ENCODE peak calls at places on chromosomes 7 and 10, in six cellular contexts. G is thyroid gland, T is HFF-Myc, S is epithelial cell of proximal tubule, N is stomach, D is left ventricle myocardium inferior. R is an unnamed sample.

GRCh38 chr7:1951600-1951999 is 281.1 kb downstream of the MAD1L1 start:
- DNase-seq in G (no peak), T (no peak), S (no peak), N (no peak), D (peak), R (no peak)

GRCh38 chr10:17841055-17841454 is 31.9 kb downstream of the MRC1 start:
- DNase-seq in G (no peak), T (no peak), S (no peak), N (no peak), D (no peak), R (peak)

GRCh38 chr7:49773939-49774458 is 561 bp downstream of the VWC2 start:
- DNase-seq in G (peak), T (no peak), S (no peak), N (no peak), D (no peak), R (no peak)

GRCh38 chr7:17069146-17069545 is 187.4 kb upstream of the AGR3 start:
- DNase-seq in G (no peak), T (no peak), S (no peak), N (no peak), D (no peak), R (no peak)

GRCh38 chr10:71845410-71846406 is 5.3 kb downstream of the PSAP start:
- DNase-seq in G (no peak), T (no peak), S (no peak), N (no peak), D (no peak), R (peak)

GRCh38 chr10:8146650-8147049 is 92.2 kb downstream of the GATA3 start:
- DNase-seq in G (no peak), T (no peak), S (no peak), N (no peak), D (no peak), R (no peak)

GRCh38 chr10:72379776-72380175 is 25.1 kb upstream of the DNAJB12 start:
- DNase-seq in G (no peak), T (no peak), S (no peak), N (no peak), D (no peak), R (no peak)

GRCh38 chr10:43735907-43736306 is 87.2 kb upstream of the ZNF32 start:
- DNase-seq in G (no peak), T (no peak), S (no peak), N (no peak), D (no peak), R (peak)

GRCh38 chr10:34941471-34942357 is 126.6 kb upstream of the PARD3 start:
- DNase-seq in G (no peak), T (no peak), S (no peak), N (no peak), D (no peak), R (no peak)

GRCh38 chr10:12299222-12299973 is 49.9 kb upstream of the CAMK1D start:
- DNase-seq in G (peak), T (no peak), S (no peak), N (peak), D (no peak), R (no peak)

GRCh38 chr7:157139142-157140117 is 704 bp downstream of the UBE3C start:
- DNase-seq in G (peak), T (no peak), S (no peak), N (peak), D (peak), R (peak)

GRCh38 chr7:128446306-128446705 is 9.4 kb upstream of the HILPDA start:
- DNase-seq in G (no peak), T (no peak), S (no peak), N (no peak), D (no peak), R (no peak)

GRCh38 chr7:96719164-96719563 is 9.5 kb upstream of the SEM1 start:
- DNase-seq in G (no peak), T (no peak), S (no peak), N (no peak), D (no peak), R (no peak)

GRCh38 chr10:103791291-103791690 is 64.1 kb downstream of the SH3PXD2A start:
- DNase-seq in G (no peak), T (no peak), S (no peak), N (no peak), D (peak), R (no peak)

GRCh38 chr7:106022193-106022821 is 59.2 kb downstream of the CDHR3 start:
- DNase-seq in G (peak), T (no peak), S (no peak), N (peak), D (no peak), R (no peak)

GRCh38 chr10:48599830-48600134 is 5.1 kb downstream of the ARHGAP22 start:
- DNase-seq in G (no peak), T (no peak), S (no peak), N (no peak), D (no peak), R (peak)

GRCh38 chr7:17830206-17830605 is 110.1 kb downstream of the SNX13 start:
- DNase-seq in G (no peak), T (no peak), S (no peak), N (no peak), D (no peak), R (peak)

GRCh38 chr7:20440472-20441105 is 109.9 kb downstream of the ITGB8 start:
- DNase-seq in G (peak), T (peak), S (no peak), N (peak), D (no peak), R (peak)

DNA sequence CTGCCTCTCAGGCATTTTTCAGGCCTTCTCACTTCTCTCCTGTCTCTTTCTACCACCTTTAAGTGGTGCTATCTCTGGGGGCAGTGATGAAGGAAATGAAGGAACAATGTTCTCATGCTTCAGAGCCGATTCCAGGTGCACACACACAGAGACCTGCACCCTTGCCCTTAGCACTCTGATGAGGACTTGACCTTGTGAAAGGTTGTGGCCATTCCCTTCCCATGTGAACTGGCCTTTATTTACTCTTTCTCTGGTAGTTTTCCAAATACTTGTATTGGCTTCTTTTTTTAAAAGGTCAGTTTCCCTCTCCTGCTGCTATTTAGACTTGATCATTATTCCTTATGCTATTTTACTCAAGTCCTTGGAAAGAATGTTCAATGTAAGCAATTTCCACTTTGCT is 188.6 kb downstream of the MDFIC start:
- DNase-seq in G (no peak), T (no peak), S (no peak), N (peak), D (no peak), R (no peak)
- TF ChIP-seq CTCF in G (no peak), T (no peak), S (no peak), N (no peak), D (no peak), R (no peak)

GRCh38 chr7:158585721-158586498 is 1.7 kb downstream of the PTPRN2 start:
- DNase-seq in G (no peak), T (no peak), S (no peak), N (peak), D (no peak), R (no peak)
- H3K4me3 ChIP-seq in G (no peak), T (no peak), S (no peak), N (peak), D (peak), R (no peak)

DNA sequence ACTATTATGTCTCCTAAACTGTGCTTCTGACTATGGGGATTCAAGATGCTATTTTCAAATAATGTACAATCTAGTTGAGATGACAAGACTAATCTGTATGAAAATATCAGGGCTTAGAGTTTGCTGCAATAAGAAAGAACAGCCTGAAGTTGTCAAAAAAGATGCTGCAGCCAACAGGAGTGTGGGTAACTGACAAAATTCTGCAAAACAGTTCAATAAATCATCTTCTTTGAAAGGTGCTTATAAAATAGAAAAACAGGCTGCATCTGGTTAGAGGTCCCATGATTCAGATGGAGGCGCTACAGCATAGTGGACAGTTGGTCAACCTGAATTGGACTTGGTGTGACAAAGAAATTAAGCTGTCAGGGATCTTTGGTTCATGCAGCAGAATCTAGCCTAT is 511.0 kb downstream of the XPNPEP1 start:
- DNase-seq in G (no peak), T (no peak), S (no peak), N (no peak), D (no peak), R (no peak)
- TF ChIP-seq CTCF in G (no peak), T (no peak), S (no peak), N (no peak), D (no peak), R (no peak)

GRCh38 chr10:89416465-89416864 is 2.1 kb downstream of the IFIT5 start:
- DNase-seq in G (no peak), T (no peak), S (no peak), N (no peak), D (no peak), R (no peak)

GRCh38 chr10:89414146-89414878 is at the start of gene IFIT5:
- DNase-seq in G (peak), T (no peak), S (no peak), N (peak), D (peak), R (peak)

GRCh38 chr10:89414879-89415821 is 782 bp downstream of the IFIT5 start:
- DNase-seq in G (peak), T (no peak), S (no peak), N (peak), D (peak), R (peak)

DNA sequence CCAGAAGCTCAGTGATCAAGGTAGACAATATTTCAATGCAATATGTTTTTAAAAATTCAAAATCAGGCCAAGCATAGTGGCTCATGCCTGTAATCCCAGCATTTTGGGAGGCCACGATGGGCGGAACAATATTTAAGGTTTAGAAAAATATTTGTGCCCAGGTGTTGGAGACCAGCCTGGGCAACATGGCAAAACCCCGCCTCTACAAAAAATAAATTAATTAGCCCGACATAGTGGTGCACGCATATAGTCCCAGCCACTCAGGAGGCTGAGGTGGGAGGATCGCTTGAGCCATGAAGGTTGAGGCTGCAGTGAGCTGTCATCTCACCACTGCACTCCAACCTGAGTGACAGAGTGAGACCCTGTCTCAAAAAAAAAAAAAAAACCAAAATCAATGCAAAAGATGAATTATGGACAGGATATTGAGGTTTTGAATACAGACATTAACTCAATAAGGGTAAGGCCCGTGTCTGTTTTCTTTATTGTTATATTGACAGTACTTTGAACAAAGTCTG is 913 bp upstream of the IFIT5 start:
- DNase-seq in G (no peak), T (no peak), S (no peak), N (no peak), D (no peak), R (no peak)
- H3K4me3 ChIP-seq in G (no peak), T (peak), S (peak), N (peak), D (peak), R (peak)

GRCh38 chr7:152030561-152030960 is 5.1 kb downstream of the GALNT11 start:
- DNase-seq in G (no peak), T (no peak), S (no peak), N (no peak), D (no peak), R (no peak)

GRCh38 chr7:152025937-152026890 is 740 bp downstream of the GALNT11 start:
- DNase-seq in G (no peak), T (no peak), S (no peak), N (no peak), D (no peak), R (no peak)

GRCh38 chr7:152025077-152025936 is at the start of gene GALNT11:
- DNase-seq in G (peak), T (peak), S (no peak), N (peak), D (peak), R (peak)
- TF ChIP-seq CTCF in G (no peak), T (peak), S (peak), N (peak), D (peak), R (no peak)

GRCh38 chr7:43823941-43824340 is 45.4 kb downstream of the MRPS24 start:
- DNase-seq in G (no peak), T (no peak), S (no peak), N (no peak), D (no peak), R (no peak)

GRCh38 chr7:43824963-43825362 is 44.4 kb downstream of the MRPS24 start:
- DNase-seq in G (no peak), T (no peak), S (no peak), N (no peak), D (no peak), R (peak)

DNA sequence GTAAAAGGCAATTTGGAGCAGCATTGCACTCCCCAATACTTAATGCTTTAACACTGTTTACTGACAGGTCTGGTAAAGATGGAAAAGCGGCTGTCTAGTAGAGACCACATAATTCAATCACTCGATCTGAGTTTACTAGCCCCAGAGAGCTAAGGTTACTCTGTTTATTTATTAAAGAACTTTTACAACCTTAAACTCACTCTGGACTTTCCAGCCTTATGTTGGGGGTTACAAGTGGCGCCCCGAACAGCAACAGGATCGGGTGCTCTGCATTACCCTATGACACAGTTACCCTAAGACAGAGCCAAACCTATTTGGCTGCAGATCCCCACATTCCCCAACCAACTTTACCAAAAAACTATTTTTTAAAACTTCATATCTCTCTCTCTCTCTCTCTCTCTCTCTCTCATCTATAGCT is 43.9 kb downstream of the MRPS24 start:
- DNase-seq in G (no peak), T (no peak), S (no peak), N (no peak), D (no peak), R (no peak)
- H3K4me3 ChIP-seq in G (no peak), T (no peak), S (no peak), N (no peak), D (no peak), R (no peak)

GRCh38 chr7:134613623-134614347 is 32.9 kb upstream of the BPGM start:
- DNase-seq in G (no peak), T (peak), S (peak), N (no peak), D (no peak), R (peak)
- TF ChIP-seq CTCF in G (no peak), T (no peak), S (no peak), N (no peak), D (no peak), R (no peak)

GRCh38 chr10:132994811-132995210 is 52.4 kb upstream of the CFAP46 start:
- DNase-seq in G (no peak), T (no peak), S (no peak), N (no peak), D (no peak), R (no peak)

GRCh38 chr10:132991706-132992432 is 49.5 kb upstream of the CFAP46 start:
- DNase-seq in G (no peak), T (no peak), S (no peak), N (no peak), D (peak), R (no peak)

GRCh38 chr10:132994371-132994796 is 52.0 kb upstream of the CFAP46 start:
- DNase-seq in G (no peak), T (no peak), S (no peak), N (no peak), D (no peak), R (peak)

GRCh38 chr10:132992433-132993215 is 50.3 kb upstream of the CFAP46 start:
- DNase-seq in G (no peak), T (no peak), S (no peak), N (no peak), D (peak), R (no peak)

DNA sequence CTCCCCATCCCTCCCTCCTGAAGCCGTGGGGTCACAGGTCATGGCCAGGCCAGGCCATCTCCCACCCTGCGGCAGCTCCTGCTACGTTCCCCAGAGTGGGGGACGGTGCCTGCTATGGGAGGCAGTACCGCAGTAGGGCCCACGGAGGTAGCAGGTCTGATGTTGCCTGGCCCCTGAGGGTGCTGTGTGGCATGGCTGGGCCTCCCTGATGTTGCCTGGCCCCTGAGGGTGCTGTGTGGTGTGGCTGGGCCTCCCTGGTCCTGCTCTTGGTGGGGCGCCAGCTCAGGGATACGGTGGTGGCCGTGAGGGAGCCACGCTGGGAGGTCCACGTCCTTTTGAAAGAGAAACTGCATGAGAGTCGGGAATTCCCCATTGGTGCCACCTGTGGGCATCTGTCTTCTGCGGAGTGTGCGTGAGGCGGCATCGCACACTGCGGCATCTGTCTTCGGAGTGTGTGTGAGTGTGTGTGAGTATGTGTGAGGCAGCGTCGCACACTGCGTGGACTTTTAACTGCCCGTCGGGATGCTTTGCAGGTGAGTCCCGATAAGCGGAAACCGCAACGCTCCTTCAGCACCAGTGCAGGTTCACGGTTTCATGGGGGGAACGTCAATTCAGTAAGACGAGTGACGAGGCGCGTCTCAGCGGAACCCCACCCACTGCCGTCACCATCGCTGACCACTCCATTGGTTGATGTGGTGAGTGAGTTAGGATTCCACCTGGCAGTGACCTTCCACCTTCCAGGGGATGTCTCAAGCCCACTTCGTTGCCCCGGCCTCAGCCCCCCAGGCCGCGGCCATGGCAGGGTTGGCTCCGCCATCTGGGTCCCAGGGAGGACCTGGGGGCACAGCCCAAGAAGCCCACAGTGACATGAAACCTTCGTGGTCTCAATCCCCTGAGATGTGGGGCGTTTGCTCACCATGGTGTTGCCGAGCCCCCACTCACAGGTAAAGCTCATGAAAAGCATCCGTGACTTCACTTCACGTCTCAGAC is 51.2 kb upstream of the CFAP46 start:
- DNase-seq in G (no peak), T (no peak), S (no peak), N (no peak), D (peak), R (no peak)
- H3K4me3 ChIP-seq in G (peak), T (no peak), S (peak), N (peak), D (peak), R (peak)

GRCh38 chr10:31836569-31837406 is 91.8 kb downstream of the ARHGAP12 start:
- DNase-seq in G (no peak), T (no peak), S (no peak), N (no peak), D (no peak), R (peak)
- TF ChIP-seq CTCF in G (peak), T (peak), S (peak), N (peak), D (peak), R (peak)